ENCODE peak calls at places on chromosomes 4 and X, in ten cellular contexts. One of them, this sample, is unnamed.

GRCh38 chr4:157096439-157096838 is 20.5 kb downstream of the GLRB start:
- DNase-seq in epithelial cell of esophagus: no peak
- DNase-seq in transverse colon: no peak
- DNase-seq in NB4: no peak
- DNase-seq in stomach: no peak
- DNase-seq in GM13976: no peak
- DNase-seq in heart left ventricle: no peak
- DNase-seq in GM20000: no peak
- DNase-seq in testis: no peak
- DNase-seq in lower leg skin: no peak
- DNase-seq in this sample: no peak

GRCh38 chr4:5705672-5706310 is 2.6 kb downstream of the EVC2 start:
- DNase-seq in epithelial cell of esophagus: no peak
- DNase-seq in transverse colon: no peak
- DNase-seq in NB4: no peak
- DNase-seq in stomach: no peak
- DNase-seq in GM13976: no peak
- DNase-seq in heart left ventricle: no peak
- DNase-seq in GM20000: no peak
- DNase-seq in testis: peak; percentile 39
- DNase-seq in lower leg skin: no peak
- DNase-seq in this sample: no peak

GRCh38 chr4:147093206-147093605 is 147.5 kb upstream of the TTC29 start:
- DNase-seq in epithelial cell of esophagus: no peak
- DNase-seq in transverse colon: no peak
- DNase-seq in NB4: no peak
- DNase-seq in stomach: no peak
- DNase-seq in GM13976: no peak
- DNase-seq in heart left ventricle: no peak
- DNase-seq in GM20000: no peak
- DNase-seq in testis: no peak
- DNase-seq in lower leg skin: no peak
- DNase-seq in this sample: no peak

GRCh38 chr4:69096111-69096656 is at the start of gene UGT2B7:
- DNase-seq in epithelial cell of esophagus: peak; percentile 85
- DNase-seq in transverse colon: no peak
- DNase-seq in NB4: no peak
- DNase-seq in stomach: no peak
- DNase-seq in GM13976: no peak
- DNase-seq in heart left ventricle: no peak
- DNase-seq in GM20000: no peak
- DNase-seq in testis: no peak
- DNase-seq in lower leg skin: no peak
- DNase-seq in this sample: no peak

GRCh38 chr4:159267023-159267939 is 164.4 kb downstream of the RAPGEF2 start:
- DNase-seq in epithelial cell of esophagus: no peak
- DNase-seq in transverse colon: no peak
- DNase-seq in NB4: no peak
- DNase-seq in stomach: no peak
- DNase-seq in GM13976: no peak
- DNase-seq in heart left ventricle: no peak
- DNase-seq in GM20000: no peak
- DNase-seq in testis: no peak
- DNase-seq in lower leg skin: no peak
- DNase-seq in this sample: no peak

GRCh38 chrX:151970661-151971060 is 3.8 kb downstream of the GABRE start:
- DNase-seq in epithelial cell of esophagus: peak; percentile 73
- DNase-seq in transverse colon: peak; percentile 35
- DNase-seq in NB4: peak; percentile 28
- DNase-seq in stomach: peak; percentile 29
- DNase-seq in GM13976: no peak
- DNase-seq in heart left ventricle: peak; percentile 45
- DNase-seq in GM20000: no peak
- DNase-seq in testis: no peak
- DNase-seq in lower leg skin: peak; percentile 39
- DNase-seq in this sample: no peak

GRCh38 chrX:30308263-30309138 is 689 bp downstream of the NR0B1 start:
- DNase-seq in epithelial cell of esophagus: peak; percentile 7
- DNase-seq in transverse colon: no peak
- DNase-seq in NB4: no peak
- DNase-seq in stomach: no peak
- DNase-seq in GM13976: peak; percentile 12
- DNase-seq in heart left ventricle: no peak
- DNase-seq in GM20000: peak; percentile 11
- DNase-seq in testis: peak; percentile 33
- DNase-seq in lower leg skin: no peak
- DNase-seq in this sample: no peak

GRCh38 chr4:142845293-142846070 is 619 bp downstream of the INPP4B start:
- DNase-seq in epithelial cell of esophagus: peak; percentile 18
- DNase-seq in transverse colon: peak; percentile 13
- DNase-seq in NB4: no peak
- DNase-seq in stomach: peak; percentile 27
- DNase-seq in GM13976: peak; percentile 9
- DNase-seq in heart left ventricle: peak; percentile 17
- DNase-seq in GM20000: no peak
- DNase-seq in testis: peak; percentile 18
- DNase-seq in lower leg skin: no peak
- DNase-seq in this sample: no peak

GRCh38 chrX:45022144-45022543 is 149.2 kb downstream of the KDM6A start:
- DNase-seq in epithelial cell of esophagus: no peak
- DNase-seq in transverse colon: no peak
- DNase-seq in NB4: no peak
- DNase-seq in stomach: no peak
- DNase-seq in GM13976: no peak
- DNase-seq in heart left ventricle: no peak
- DNase-seq in GM20000: no peak
- DNase-seq in testis: no peak
- DNase-seq in lower leg skin: no peak
- DNase-seq in this sample: no peak

GRCh38 chr4:134879019-134879418 is 677.4 kb upstream of the PABPC4L start:
- DNase-seq in epithelial cell of esophagus: no peak
- DNase-seq in transverse colon: no peak
- DNase-seq in NB4: no peak
- DNase-seq in stomach: no peak
- DNase-seq in GM13976: no peak
- DNase-seq in heart left ventricle: no peak
- DNase-seq in GM20000: no peak
- DNase-seq in testis: no peak
- DNase-seq in lower leg skin: no peak
- DNase-seq in this sample: no peak

GRCh38 chrX:72094894-72095293 is 36.8 kb downstream of the RTL5 start:
- DNase-seq in epithelial cell of esophagus: no peak
- DNase-seq in transverse colon: peak; percentile 15
- DNase-seq in NB4: peak; percentile 54
- DNase-seq in stomach: peak; percentile 44
- DNase-seq in GM13976: peak; percentile 49
- DNase-seq in heart left ventricle: peak; percentile 51
- DNase-seq in GM20000: peak; percentile 39
- DNase-seq in testis: peak; percentile 30
- DNase-seq in lower leg skin: no peak
- DNase-seq in this sample: no peak

GRCh38 chrX:81348388-81348787 is 146.5 kb downstream of the SH3BGRL start:
- DNase-seq in epithelial cell of esophagus: no peak
- DNase-seq in transverse colon: no peak
- DNase-seq in NB4: no peak
- DNase-seq in stomach: no peak
- DNase-seq in GM13976: no peak
- DNase-seq in heart left ventricle: no peak
- DNase-seq in GM20000: no peak
- DNase-seq in testis: no peak
- DNase-seq in lower leg skin: no peak
- DNase-seq in this sample: no peak

DNA sequence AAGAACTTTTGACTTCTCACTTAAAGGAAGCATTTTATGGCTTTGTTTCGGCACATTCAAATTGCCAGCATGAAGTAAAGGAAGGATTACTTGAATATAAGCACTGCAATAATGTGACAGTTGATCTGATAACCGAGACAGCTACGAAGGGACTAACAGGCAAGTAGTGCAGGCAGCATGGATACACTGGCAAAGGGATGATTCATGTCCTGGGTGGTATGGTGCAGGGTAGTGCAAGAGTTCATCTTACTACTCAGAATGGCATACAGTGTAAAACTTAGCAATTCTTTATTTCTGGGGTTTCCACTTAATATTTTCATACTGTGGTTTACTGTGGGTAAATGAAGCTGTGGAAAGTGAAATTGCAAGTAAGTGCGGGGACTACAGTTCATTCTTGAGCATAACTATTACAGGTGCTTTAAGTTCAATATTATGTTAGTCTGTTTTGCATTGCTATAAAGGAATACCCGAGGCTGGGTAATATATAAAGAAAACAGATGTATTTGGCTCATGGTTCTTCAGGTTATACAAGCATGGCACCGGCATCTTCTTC is 611.8 kb downstream of the SPOCK3 start:
- DNase-seq in epithelial cell of esophagus: peak; percentile 32
- DNase-seq in transverse colon: no peak
- DNase-seq in NB4: no peak
- DNase-seq in stomach: no peak
- DNase-seq in GM13976: no peak
- DNase-seq in heart left ventricle: no peak
- DNase-seq in GM20000: no peak
- DNase-seq in testis: no peak
- DNase-seq in lower leg skin: no peak
- DNase-seq in this sample: no peak
- TF ChIP-seq CTCF in epithelial cell of esophagus: no peak
- TF ChIP-seq CTCF in transverse colon: no peak
- TF ChIP-seq CTCF in NB4: no peak
- TF ChIP-seq CTCF in stomach: no peak
- TF ChIP-seq CTCF in GM13976: no peak
- TF ChIP-seq CTCF in heart left ventricle: no peak
- TF ChIP-seq CTCF in GM20000: no peak
- TF ChIP-seq CTCF in testis: no peak
- TF ChIP-seq CTCF in lower leg skin: no peak
- TF ChIP-seq CTCF in this sample: no peak

DNA sequence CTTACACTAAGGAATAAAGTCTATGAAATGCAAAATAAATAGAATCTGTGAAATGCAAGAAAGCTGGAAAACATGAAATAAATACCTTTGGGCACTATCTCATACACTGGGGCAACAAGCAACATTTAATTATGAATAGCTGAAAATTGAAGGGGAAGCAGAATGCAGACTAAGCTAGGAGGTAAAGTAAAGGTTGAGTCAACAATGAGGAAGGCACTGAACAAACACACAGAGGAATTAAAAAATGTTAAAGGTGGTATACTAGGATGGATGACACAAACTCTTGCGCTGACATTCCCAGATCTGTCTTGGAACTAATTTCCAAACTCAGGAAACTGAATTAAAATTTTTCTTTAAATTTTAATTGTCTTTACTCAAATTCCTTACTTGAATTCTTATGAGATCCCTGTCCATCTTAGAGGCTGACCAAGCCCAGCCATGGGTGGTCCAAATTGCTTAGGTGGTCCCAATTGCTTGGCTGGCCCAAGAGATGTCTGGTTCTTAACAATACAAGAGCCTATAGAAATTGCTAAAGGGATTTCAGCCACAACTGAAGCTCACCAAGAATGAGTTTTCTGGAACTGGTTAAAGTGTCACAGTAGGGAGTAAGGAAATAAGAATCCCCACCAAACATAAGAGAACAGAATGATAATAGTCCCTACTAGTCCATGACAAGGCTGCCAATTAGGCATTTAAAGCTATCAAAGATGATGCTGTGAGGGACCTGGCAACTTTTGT is 41.3 kb upstream of the ZCCHC13 start:
- DNase-seq in epithelial cell of esophagus: no peak
- DNase-seq in transverse colon: no peak
- DNase-seq in NB4: no peak
- DNase-seq in stomach: no peak
- DNase-seq in GM13976: no peak
- DNase-seq in heart left ventricle: no peak
- DNase-seq in GM20000: no peak
- DNase-seq in testis: no peak
- DNase-seq in lower leg skin: no peak
- DNase-seq in this sample: no peak
- TF ChIP-seq CTCF in epithelial cell of esophagus: no peak
- TF ChIP-seq CTCF in transverse colon: no peak
- TF ChIP-seq CTCF in NB4: no peak
- TF ChIP-seq CTCF in stomach: no peak
- TF ChIP-seq CTCF in GM13976: no peak
- TF ChIP-seq CTCF in heart left ventricle: no peak
- TF ChIP-seq CTCF in GM20000: no peak
- TF ChIP-seq CTCF in testis: no peak
- TF ChIP-seq CTCF in lower leg skin: no peak
- TF ChIP-seq CTCF in this sample: no peak

GRCh38 chr4:100651499-100652165 is 133.8 kb upstream of the EMCN start:
- DNase-seq in epithelial cell of esophagus: no peak
- DNase-seq in transverse colon: no peak
- DNase-seq in NB4: no peak
- DNase-seq in stomach: no peak
- DNase-seq in GM13976: no peak
- DNase-seq in heart left ventricle: no peak
- DNase-seq in GM20000: no peak
- DNase-seq in testis: no peak
- DNase-seq in lower leg skin: no peak
- DNase-seq in this sample: no peak

DNA sequence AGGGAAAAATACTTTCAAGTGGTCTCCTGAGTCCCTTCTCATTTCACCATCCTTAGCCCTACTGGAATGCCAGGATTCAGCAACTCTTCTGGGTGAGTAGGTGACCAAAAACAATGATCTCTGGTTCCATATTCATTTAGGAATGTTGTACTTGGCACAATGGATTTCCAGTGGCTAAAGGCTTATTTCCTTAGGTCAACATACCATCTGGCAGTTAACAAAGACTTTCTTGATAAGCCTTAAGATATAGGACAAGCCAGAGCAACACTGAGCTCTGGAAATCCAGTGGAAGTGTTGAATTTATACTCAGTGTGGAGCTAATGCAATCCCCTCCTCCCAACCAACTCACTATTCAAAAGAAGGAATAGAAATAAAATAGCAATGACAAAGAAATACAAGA is 139.4 kb upstream of the EMCN start:
- DNase-seq in epithelial cell of esophagus: no peak
- DNase-seq in transverse colon: no peak
- DNase-seq in NB4: no peak
- DNase-seq in stomach: no peak
- DNase-seq in GM13976: no peak
- DNase-seq in heart left ventricle: no peak
- DNase-seq in GM20000: no peak
- DNase-seq in testis: no peak
- DNase-seq in lower leg skin: no peak
- DNase-seq in this sample: no peak
- TF ChIP-seq CTCF in epithelial cell of esophagus: no peak
- TF ChIP-seq CTCF in transverse colon: no peak
- TF ChIP-seq CTCF in NB4: no peak
- TF ChIP-seq CTCF in stomach: no peak
- TF ChIP-seq CTCF in GM13976: no peak
- TF ChIP-seq CTCF in heart left ventricle: no peak
- TF ChIP-seq CTCF in GM20000: no peak
- TF ChIP-seq CTCF in testis: no peak
- TF ChIP-seq CTCF in lower leg skin: no peak
- TF ChIP-seq CTCF in this sample: no peak

DNA sequence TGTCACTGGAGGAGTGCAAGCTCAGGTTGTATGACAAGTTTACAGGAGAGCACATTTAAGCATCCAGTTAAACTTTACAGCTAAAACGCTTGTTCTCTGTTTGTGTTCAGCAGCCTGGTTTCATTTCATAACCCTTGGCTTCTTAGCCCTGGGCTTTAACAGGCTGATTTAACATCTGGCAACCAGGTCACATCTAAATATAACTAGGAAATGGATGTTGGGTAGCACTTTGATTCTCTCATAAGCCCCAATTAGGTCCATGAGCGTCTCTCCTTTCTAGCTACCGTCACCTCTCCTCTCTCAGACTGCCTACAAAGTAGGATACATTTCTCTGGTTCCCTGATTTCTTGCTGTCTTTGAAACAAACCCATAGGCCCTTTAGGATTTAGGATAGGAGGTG is 22.3 kb downstream of the OTUD6A start:
- DNase-seq in epithelial cell of esophagus: no peak
- DNase-seq in transverse colon: no peak
- DNase-seq in NB4: no peak
- DNase-seq in stomach: no peak
- DNase-seq in GM13976: no peak
- DNase-seq in heart left ventricle: no peak
- DNase-seq in GM20000: no peak
- DNase-seq in testis: no peak
- DNase-seq in lower leg skin: no peak
- DNase-seq in this sample: no peak
- TF ChIP-seq CTCF in epithelial cell of esophagus: no peak
- TF ChIP-seq CTCF in transverse colon: no peak
- TF ChIP-seq CTCF in NB4: no peak
- TF ChIP-seq CTCF in stomach: no peak
- TF ChIP-seq CTCF in GM13976: no peak
- TF ChIP-seq CTCF in heart left ventricle: no peak
- TF ChIP-seq CTCF in GM20000: no peak
- TF ChIP-seq CTCF in testis: no peak
- TF ChIP-seq CTCF in lower leg skin: no peak
- TF ChIP-seq CTCF in this sample: no peak